ENCODE peak calls at places on chromosomes 13 and 19, in seven cellular contexts. D is uterus; Y is cardiac muscle cell; R is prostate gland; Z is GM23338; T is ovary; E is CD8-positive, alpha-beta T cell. L is an unnamed sample. For H3K4me1, the result is how much of the 10 kb centered on the place peaks cover.

GRCh38 chr19:29596885-29597525 is 9.1 kb upstream of the POP4 start:
- DNase-seq in D (no peak), Y (peak), R (no peak), Z (peak), T (no peak), E (no peak), L (no peak)

GRCh38 chr19:43474986-43475705 is 9.7 kb upstream of the LYPD3 start:
- DNase-seq in D (peak), Y (peak), R (peak), Z (peak), T (peak), E (peak), L (peak)

GRCh38 chr13:98410591-98410990 is 166.3 kb downstream of the STK24 start:
- DNase-seq in D (no peak), Y (no peak), R (no peak), Z (no peak), T (no peak), E (no peak), L (no peak)

GRCh38 chr19:28876604-28877123 is 336.3 kb downstream of the UQCRFS1 start:
- DNase-seq in D (no peak), Y (no peak), R (no peak), Z (no peak), T (no peak), E (no peak), L (no peak)

GRCh38 chr13:63605403-63605802 is 2189.8 kb upstream of the PCDH20 start:
- DNase-seq in D (no peak), Y (no peak), R (no peak), Z (no peak), T (no peak), E (no peak), L (no peak)

GRCh38 chr13:113915012-113915763 is 51.3 kb upstream of the GAS6 start:
- DNase-seq in D (peak), Y (no peak), R (peak), Z (no peak), T (peak), E (no peak), L (peak)

GRCh38 chr19:33470040-33470330 is 51.6 kb downstream of the PEPD start:
- DNase-seq in D (no peak), Y (no peak), R (no peak), Z (no peak), T (no peak), E (no peak), L (no peak)

GRCh38 chr13:113535381-113535781 is 44.9 kb upstream of the DCUN1D2 start:
- DNase-seq in D (no peak), Y (no peak), R (no peak), Z (no peak), T (no peak), E (no peak), L (peak)

GRCh38 chr13:112448621-112449544 is 72.7 kb downstream of the SPACA7 start:
- DNase-seq in D (no peak), Y (no peak), R (no peak), Z (no peak), T (no peak), E (no peak), L (peak)

GRCh38 chr13:87093399-87093798 is 577.8 kb upstream of the SLITRK5 start:
- DNase-seq in D (no peak), Y (no peak), R (no peak), Z (no peak), T (no peak), E (no peak), L (no peak)

GRCh38 chr19:35642312-35642711 is 767 bp downstream of the ETV2 start:
- DNase-seq in D (no peak), Y (no peak), R (no peak), Z (peak), T (no peak), E (no peak), L (no peak)

GRCh38 chr13:46633416-46633815 is 80.4 kb downstream of the LRCH1 start:
- DNase-seq in D (no peak), Y (no peak), R (no peak), Z (no peak), T (no peak), E (no peak), L (no peak)

GRCh38 chr13:25375727-25376358 is 4.1 kb downstream of the ATP8A2 start:
- DNase-seq in D (no peak), Y (peak), R (peak), Z (peak), T (no peak), E (no peak), L (peak)

GRCh38 chr13:110137677-110138008 is 169.3 kb downstream of the COL4A1 start:
- DNase-seq in D (peak), Y (peak), R (peak), Z (no peak), T (no peak), E (no peak), L (peak)

GRCh38 chr19:34232566-34233481 is 21.5 kb upstream of the GARRE1 start:
- DNase-seq in D (peak), Y (no peak), R (no peak), Z (no peak), T (peak), E (no peak), L (no peak)

GRCh38 chr19:11463391-11463790 is 17.5 kb downstream of the ELAVL3 start:
- DNase-seq in D (no peak), Y (no peak), R (no peak), Z (no peak), T (no peak), E (no peak), L (no peak)

GRCh38 chr19:54388001-54388802 is 23.5 kb upstream of the LAIR1 start:
- DNase-seq in D (no peak), Y (no peak), R (no peak), Z (peak), T (no peak), E (peak), L (peak)

GRCh38 chr13:100490692-100491091 is 97.9 kb downstream of the GGACT start:
- DNase-seq in D (no peak), Y (no peak), R (no peak), Z (peak), T (no peak), E (no peak), L (no peak)
- H3K27ac ChIP-seq in D (peak), Y (no peak), R (no peak), Z (peak), T (no peak), E (no peak), L (no peak)

GRCh38 chr19:14102756-14103155 is 12.2 kb upstream of the SAMD1 start:
- DNase-seq in D (no peak), Y (no peak), R (no peak), Z (no peak), T (no peak), E (no peak), L (no peak)

GRCh38 chr19:14102102-14102696 is 11.6 kb upstream of the SAMD1 start:
- DNase-seq in D (no peak), Y (no peak), R (no peak), Z (no peak), T (no peak), E (no peak), L (no peak)

GRCh38 chr19:14105680-14106079 is 11.9 kb downstream of the PRKACA start:
- DNase-seq in D (no peak), Y (no peak), R (no peak), Z (no peak), T (no peak), E (no peak), L (no peak)

GRCh38 chr19:14101003-14101545 is 10.5 kb upstream of the SAMD1 start:
- DNase-seq in D (no peak), Y (no peak), R (no peak), Z (no peak), T (no peak), E (no peak), L (no peak)

GRCh38 chr19:14103310-14103709 is 12.8 kb upstream of the SAMD1 start:
- DNase-seq in D (no peak), Y (no peak), R (no peak), Z (no peak), T (no peak), E (no peak), L (no peak)
- H3K4me3 ChIP-seq in D (no peak), Y (no peak), R (no peak), Z (no peak), T (no peak), E (no peak), L (no peak)

GRCh38 chr19:38013913-38014575 is 107.0 kb downstream of the SIPA1L3 start:
- DNase-seq in D (no peak), Y (no peak), R (no peak), Z (no peak), T (no peak), E (no peak), L (no peak)

GRCh38 chr19:38015216-38015615 is 108.2 kb downstream of the SIPA1L3 start:
- DNase-seq in D (no peak), Y (no peak), R (no peak), Z (no peak), T (no peak), E (no peak), L (no peak)

GRCh38 chr19:38017504-38018150 is 110.6 kb downstream of the SIPA1L3 start:
- DNase-seq in D (no peak), Y (no peak), R (no peak), Z (no peak), T (no peak), E (no peak), L (no peak)

GRCh38 chr19:38012944-38013343 is 105.9 kb downstream of the SIPA1L3 start:
- DNase-seq in D (no peak), Y (no peak), R (no peak), Z (peak), T (no peak), E (no peak), L (no peak)

GRCh38 chr19:38015771-38016170 is 108.8 kb downstream of the SIPA1L3 start:
- DNase-seq in D (no peak), Y (no peak), R (no peak), Z (no peak), T (no peak), E (no peak), L (no peak)
- H3K4me1 ChIP-seq in D (under half), Y (under half), R (under half), Z (under half), T (under half), E (under half), L (under half)

GRCh38 chr19:1773173-1773572 is 19.9 kb downstream of the ONECUT3 start:
- DNase-seq in D (no peak), Y (no peak), R (peak), Z (no peak), T (no peak), E (no peak), L (no peak)
- H3K27ac ChIP-seq in D (no peak), Y (no peak), R (no peak), Z (no peak), T (no peak), E (no peak), L (no peak)

DNA sequence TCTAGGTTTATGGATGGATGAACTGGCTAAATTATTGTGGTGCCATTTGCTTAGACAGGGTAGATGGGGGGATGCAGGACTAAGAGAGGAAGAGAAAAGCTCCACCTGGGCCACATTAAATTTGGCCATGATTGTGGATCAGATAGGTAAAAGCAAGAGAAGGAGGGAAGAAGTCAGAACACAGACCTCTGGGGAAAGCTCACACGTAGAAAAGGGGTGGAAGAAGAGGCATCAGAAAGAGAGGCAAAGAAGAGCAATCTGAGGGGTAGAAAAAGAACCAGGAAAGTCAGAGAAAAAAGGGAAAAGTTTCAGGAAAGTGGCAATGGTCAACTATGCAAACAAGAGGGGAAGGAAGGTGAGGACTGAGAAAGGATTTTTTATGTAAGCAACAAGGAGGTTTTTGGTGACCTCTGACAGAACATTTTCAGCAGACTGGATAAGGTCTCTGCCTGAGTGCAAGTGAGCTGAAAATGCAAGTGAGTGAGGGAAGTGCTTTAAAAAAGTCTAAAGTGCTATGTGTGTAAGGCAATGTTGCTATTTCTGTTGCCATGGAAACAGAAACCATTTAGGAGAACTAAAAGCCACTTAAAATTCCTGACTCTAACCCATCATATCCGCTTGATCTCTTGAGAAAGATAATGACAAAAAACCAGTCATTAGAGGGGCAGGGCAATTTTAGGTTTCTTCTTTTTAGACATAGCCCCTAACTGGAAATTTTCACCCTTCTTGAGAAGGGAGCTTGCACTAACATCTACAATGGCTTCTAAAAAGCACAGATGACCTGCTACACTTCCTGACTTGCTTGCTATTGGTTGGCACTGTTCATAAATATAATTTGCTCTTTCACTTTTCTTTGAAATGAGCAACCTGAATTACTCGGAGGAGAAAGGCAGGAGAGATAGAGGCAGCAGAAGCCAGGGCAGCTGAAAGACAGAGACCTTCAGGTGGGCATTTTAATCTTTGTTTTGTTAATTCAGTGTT is at the start of gene CYSLTR2:
- DNase-seq in D (no peak), Y (peak), R (no peak), Z (peak), T (no peak), E (no peak), L (no peak)
- H3K4me3 ChIP-seq in D (no peak), Y (no peak), R (no peak), Z (no peak), T (no peak), E (peak), L (no peak)

DNA sequence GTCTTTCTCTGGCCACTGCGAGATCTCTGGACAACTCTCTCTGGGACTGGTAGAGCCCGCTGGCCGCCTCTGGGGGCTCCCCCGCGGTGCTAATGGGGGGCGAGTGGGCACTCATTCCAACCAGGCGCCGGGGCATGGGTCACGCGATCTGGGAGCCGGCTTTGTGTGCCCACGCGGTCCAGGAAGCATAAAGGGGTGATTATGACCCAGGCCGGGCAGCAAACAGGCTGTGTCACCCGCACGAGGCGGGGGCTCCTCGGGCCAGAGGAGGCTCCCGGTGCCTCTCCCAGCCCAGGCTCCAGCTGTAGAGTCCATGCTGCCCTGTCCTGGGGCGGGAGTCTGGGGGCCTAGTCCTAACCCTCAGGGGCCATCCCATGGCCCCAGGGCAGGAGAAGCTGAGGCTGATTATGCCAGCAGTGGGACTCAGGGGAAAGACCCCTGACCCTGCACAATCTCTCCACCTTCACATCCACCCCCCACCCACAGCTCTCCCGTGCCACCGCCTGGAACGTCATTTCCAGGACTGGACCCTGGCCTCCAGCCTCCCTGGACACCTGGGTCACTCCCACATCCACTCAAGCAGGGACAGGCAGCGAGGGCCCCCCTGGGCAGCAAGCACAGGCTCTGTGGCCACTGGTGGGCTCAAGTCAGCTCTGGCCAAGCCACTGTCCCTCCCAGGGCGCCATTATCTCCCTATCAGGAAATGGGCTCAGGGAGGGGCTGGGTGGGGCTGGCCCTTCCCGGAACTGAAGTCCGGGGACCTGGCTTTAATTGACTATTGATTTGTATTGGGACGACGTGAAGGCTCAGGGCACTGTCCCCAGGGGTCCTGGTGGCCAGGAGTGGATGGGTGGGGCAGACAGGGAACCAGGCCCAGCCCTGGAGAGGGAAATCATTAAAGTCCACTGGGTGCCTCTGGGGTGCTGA is 50.0 kb downstream of the PTPRS start:
- DNase-seq in D (no peak), Y (no peak), R (no peak), Z (no peak), T (peak), E (no peak), L (no peak)
- H3K4me1 ChIP-seq in D (under half), Y (under half), R (under half), Z (under half), T (under half), E (under half), L (under half)

GRCh38 chr19:17557461-17557860 is 2.0 kb downstream of the COLGALT1 start:
- DNase-seq in D (no peak), Y (no peak), R (no peak), Z (no peak), T (no peak), E (no peak), L (no peak)
- H3K27ac ChIP-seq in D (no peak), Y (no peak), R (no peak), Z (no peak), T (no peak), E (no peak), L (no peak)

L was measured in colonic mucosa.